ENCODE peak calls at places on chromosome 16, in five cellular contexts. W, K, G, Y and S are unnamed samples.

GRCh38 chr16:27083861-27084261 is 17.1 kb downstream of the C16orf82 start:
- DNase-seq in K (peak; percentile 30), Y (no peak), G (no peak), W (no peak), S (no peak)

GRCh38 chr16:57900796-57901479 is 70.0 kb downstream of the CNGB1 start:
- DNase-seq in G (no peak), K (no peak), Y (no peak), W (no peak), S (no peak)

GRCh38 chr16:1775846-1776671 is 3.1 kb upstream of the MRPS34 start:
- DNase-seq in W (no peak), G (no peak), Y (no peak), K (no peak), S (no peak)

GRCh38 chr16:68244903-68245853 is at the start of gene PLA2G15:
- DNase-seq in W (peak; percentile 98), Y (peak; percentile 95), G (peak; percentile 96), K (peak; percentile 95), S (peak; percentile 93)

GRCh38 chr16:3659200-3659599 is 4.7 kb downstream of the DNASE1 start:
- DNase-seq in K (no peak), W (no peak), G (no peak), Y (no peak), S (no peak)

GRCh38 chr16:58563235-58563634 is 47.9 kb downstream of the SETD6 start:
- DNase-seq in W (no peak), K (no peak), Y (no peak), G (peak; percentile 62), S (peak; percentile 56)

GRCh38 chr16:26569793-26570192 is 496.9 kb upstream of the C16orf82 start:
- DNase-seq in G (no peak), K (peak; percentile 6), Y (no peak), W (no peak), S (no peak)

GRCh38 chr16:19872935-19873334 is 11.7 kb downstream of the GPRC5B start:
- DNase-seq in K (no peak), W (no peak), G (no peak), Y (no peak), S (no peak)

GRCh38 chr16:648071-648785 is 937 bp upstream of the WDR90 start:
- DNase-seq in W (no peak), Y (peak; percentile 38), K (no peak), G (no peak), S (no peak)

GRCh38 chr16:46885960-46886763 is 2.0 kb downstream of the GPT2 start:
- DNase-seq in G (peak; percentile 57), K (no peak), W (no peak), Y (peak; percentile 79), S (no peak)

GRCh38 chr16:30867747-30868146 is 26.1 kb downstream of the BCL7C start:
- DNase-seq in G (no peak), Y (no peak), W (no peak), K (no peak), S (peak; percentile 19)

GRCh38 chr16:86100205-86101134 is 201.5 kb downstream of the IRF8 start:
- DNase-seq in Y (no peak), K (no peak), W (no peak), G (no peak), S (no peak)

GRCh38 chr16:3214904-3215600 is 19.9 kb downstream of the ZNF200 start:
- DNase-seq in K (no peak), W (no peak), G (no peak), Y (no peak), S (no peak)

GRCh38 chr16:63461248-63461841 is 1425.1 kb upstream of the CDH8 start:
- DNase-seq in K (peak; percentile 30), W (peak; percentile 17), Y (peak; percentile 7), G (peak; percentile 56), S (peak; percentile 5)

GRCh38 chr16:27472091-27473020 is 70.4 kb downstream of the IL21R start:
- DNase-seq in W (no peak), G (peak; percentile 34), K (no peak), Y (no peak), S (no peak)

GRCh38 chr16:46972971-46973456 is 460 bp downstream of the DNAJA2 start:
- DNase-seq in G (no peak), W (peak; percentile 61), Y (peak; percentile 22), K (peak; percentile 26), S (no peak)

GRCh38 chr16:21666772-21667171 is 3.0 kb downstream of the OTOA start:
- DNase-seq in G (no peak), K (peak; percentile 39), Y (no peak), W (no peak), S (no peak)

GRCh38 chr16:61480250-61480649 is 556.0 kb downstream of the CDH8 start:
- DNase-seq in Y (no peak), G (no peak), W (no peak), K (no peak), S (no peak)

GRCh38 chr16:67206129-67206837 is 7.4 kb downstream of the ELMO3 start:
- DNase-seq in K (no peak), W (no peak), Y (no peak), G (no peak), S (no peak)

GRCh38 chr16:67201411-67202345 is 2.7 kb downstream of the ELMO3 start:
- DNase-seq in Y (no peak), G (no peak), K (no peak), W (no peak), S (no peak)

GRCh38 chr16:67202426-67202825 is 3.5 kb downstream of the ELMO3 start:
- DNase-seq in G (no peak), Y (no peak), K (no peak), W (no peak), S (no peak)

GRCh38 chr16:67202956-67203493 is 4.1 kb downstream of the ELMO3 start:
- DNase-seq in Y (no peak), W (no peak), G (no peak), K (no peak), S (no peak)

GRCh38 chr16:67204076-67204475 is 5.1 kb downstream of the ELMO3 start:
- DNase-seq in G (no peak), K (no peak), W (no peak), Y (no peak), S (no peak)
- TF ChIP-seq CTCF in G (no peak), K (no peak), W (no peak), Y (no peak), S (no peak)

DNA sequence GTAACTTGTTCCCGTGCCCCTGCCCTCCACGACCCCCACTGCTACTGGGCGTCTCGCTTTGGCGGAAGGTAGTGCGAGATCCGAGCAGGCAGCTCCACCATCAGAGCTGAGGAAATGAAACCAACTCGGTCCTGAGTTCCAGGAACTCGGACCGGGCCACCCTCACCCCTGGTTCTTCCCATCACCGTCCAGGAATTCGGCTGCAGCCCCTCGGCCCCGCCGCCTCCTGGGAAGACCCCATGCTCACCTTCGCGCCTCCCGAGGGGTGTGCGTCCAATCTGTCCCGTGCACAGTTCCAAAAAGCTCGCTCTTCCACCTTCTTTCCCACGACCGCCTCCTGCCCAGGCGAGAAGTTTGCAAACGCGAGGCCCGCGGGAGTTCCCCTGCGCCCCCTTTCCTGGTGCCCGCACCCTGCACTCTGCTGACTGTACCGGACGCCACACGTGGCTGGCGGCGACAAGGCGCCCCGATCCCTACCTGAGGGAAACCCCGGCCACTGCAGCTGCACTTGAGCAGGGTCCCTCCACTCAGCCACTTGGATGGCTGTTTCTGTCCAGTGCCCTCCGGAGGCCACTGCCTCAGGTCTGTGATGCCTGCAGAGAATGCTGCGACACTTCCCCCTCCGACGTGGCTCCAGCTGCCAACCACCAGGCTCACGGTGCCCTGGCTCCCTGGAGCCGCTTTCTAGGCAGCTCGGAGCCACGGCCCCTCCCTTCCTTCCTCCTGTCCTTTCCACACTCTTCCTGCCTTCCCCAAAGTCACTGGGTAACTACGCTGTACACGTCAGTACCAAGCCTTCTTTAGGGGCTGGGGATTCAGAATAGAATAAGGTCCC is at the start of gene MLKL:
- DNase-seq in Y (peak; percentile 29), K (no peak), G (no peak), W (peak; percentile 58), S (peak; percentile 38)
- TF ChIP-seq CTCF in Y (no peak), K (no peak), G (peak; percentile 15), W (no peak), S (peak; percentile 48)

GRCh38 chr16:9123871-9124270 is 32.4 kb downstream of the HAPSTR1 start:
- DNase-seq in K (no peak), G (no peak), Y (peak; percentile 62), W (no peak), S (no peak)

GRCh38 chr16:9124444-9124843 is 33.0 kb downstream of the HAPSTR1 start:
- DNase-seq in W (no peak), G (no peak), Y (no peak), K (no peak), S (no peak)

GRCh38 chr16:9126609-9127008 is 35.2 kb downstream of the HAPSTR1 start:
- DNase-seq in Y (no peak), G (no peak), K (no peak), W (no peak), S (no peak)

GRCh38 chr16:9125658-9126492 is 34.4 kb downstream of the HAPSTR1 start:
- DNase-seq in G (no peak), W (no peak), Y (no peak), K (no peak), S (no peak)

DNA sequence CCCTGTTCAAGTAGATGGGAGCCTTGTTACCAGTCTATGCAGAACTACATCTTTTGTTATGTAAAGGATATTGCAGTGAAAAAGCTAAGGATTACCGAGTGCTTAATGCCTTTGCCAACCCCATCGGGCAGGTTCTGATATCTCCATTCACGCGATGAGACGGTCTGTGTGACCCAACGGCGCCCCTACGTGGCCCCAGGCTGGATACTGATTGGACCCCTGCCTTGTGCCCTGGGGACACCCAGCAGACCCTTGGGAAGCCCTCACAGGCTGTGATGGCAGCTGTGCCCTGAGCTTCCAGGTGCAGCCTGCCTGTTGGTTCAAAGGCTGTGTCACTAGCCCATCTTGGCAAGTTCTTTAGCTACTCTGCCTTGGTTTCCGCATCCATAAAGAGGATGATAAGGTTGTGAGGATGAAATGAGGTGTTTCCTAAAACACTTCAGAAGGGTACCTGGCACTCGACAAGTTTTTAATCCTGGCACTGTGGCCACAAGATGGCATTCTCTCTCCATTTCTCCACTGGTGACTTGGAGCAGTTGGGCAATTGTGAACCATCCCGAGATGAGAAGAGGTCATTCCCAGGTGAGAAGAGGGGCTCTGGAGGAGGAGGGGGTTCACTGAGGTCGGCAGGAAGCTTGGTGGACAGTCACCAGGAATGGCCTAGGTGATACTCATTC is 33.6 kb downstream of the HAPSTR1 start:
- DNase-seq in K (no peak), G (no peak), Y (no peak), W (no peak), S (no peak)
- TF ChIP-seq CTCF in K (no peak), G (no peak), Y (no peak), W (no peak), S (no peak)

DNA sequence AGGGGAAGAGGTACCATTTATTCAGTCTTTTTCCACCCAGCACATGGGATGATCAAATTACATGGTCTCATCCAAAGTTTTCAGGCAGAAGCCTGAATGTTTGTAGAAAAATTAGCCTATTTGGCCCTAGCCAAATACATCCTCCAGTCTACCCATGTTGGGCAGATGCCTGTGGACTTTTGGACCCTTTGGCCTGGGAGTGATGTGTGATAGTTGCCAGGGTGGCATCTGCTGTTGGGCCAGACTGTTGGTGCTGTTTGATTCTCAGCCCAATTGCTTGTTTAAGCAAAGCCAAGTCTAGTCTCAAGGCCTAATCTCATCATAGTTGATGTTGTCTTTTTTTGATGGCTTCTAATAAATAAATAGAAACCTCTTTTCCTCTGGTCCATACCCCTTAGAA is 419.0 kb downstream of the CDH13 start:
- DNase-seq in W (no peak), K (no peak), Y (no peak), G (no peak), S (no peak)
- TF ChIP-seq CTCF in W (no peak), K (no peak), Y (no peak), G (no peak), S (no peak)

GRCh38 chr16:14310519-14310991 is 239.4 kb downstream of the MRTFB start:
- DNase-seq in G (peak; percentile 44), Y (no peak), W (no peak), K (no peak), S (no peak)
- TF ChIP-seq CTCF in G (peak; percentile 11), Y (no peak), W (no peak), K (no peak), S (peak; percentile 61)

GRCh38 chr16:6165330-6165984 is 1067.9 kb upstream of the EEF2KMT start:
- DNase-seq in K (no peak), Y (no peak), W (no peak), G (peak; percentile 29), S (peak; percentile 7)
- TF ChIP-seq CTCF in K (peak; percentile 61), Y (no peak), W (no peak), G (peak; percentile 23), S (peak; percentile 70)